ENCODE peak calls at places on chromosomes 5 and 9, in four cellular contexts. K is HepG2, E is K562, I is GM12878. W is an unnamed sample.

GRCh38 chr9:127848756-127849504 is 5.5 kb downstream of the ENG start:
- DNase-seq in K (peak), E (no peak), I (no peak), W (no peak)

GRCh38 chr9:120985759-120986353 is 59.3 kb upstream of the TRAF1 start:
- DNase-seq in E (peak), I (no peak), K (peak), W (peak)

GRCh38 chr5:174309131-174309845 is 263.8 kb downstream of the NSG2 start:
- DNase-seq in E (no peak), I (no peak), K (no peak), W (no peak)

GRCh38 chr5:15993334-15993733 is 186.3 kb downstream of the MARCHF11 start:
- DNase-seq in I (no peak), E (no peak), K (no peak), W (no peak)

GRCh38 chr9:121902483-121903135 is 190.5 kb downstream of the TTLL11 start:
- DNase-seq in K (no peak), I (peak), E (no peak), W (no peak)

GRCh38 chr5:141822134-141822533 is 56.1 kb downstream of the PCDH1 start:
- DNase-seq in E (no peak), K (no peak), I (no peak), W (no peak)

GRCh38 chr5:35198096-35198495 is 32.2 kb downstream of the PRLR start:
- DNase-seq in E (no peak), K (peak), I (no peak), W (no peak)

GRCh38 chr9:6598249-6598725 is 47.2 kb downstream of the GLDC start:
- DNase-seq in E (no peak), I (peak), K (no peak), W (no peak)

GRCh38 chr5:136129445-136129844 is 3.2 kb upstream of the SMAD5 start:
- DNase-seq in K (no peak), I (no peak), E (no peak), W (no peak)

GRCh38 chr5:140145818-140146522 is 20.2 kb downstream of the IGIP start:
- DNase-seq in K (peak), I (no peak), E (peak), W (no peak)

GRCh38 chr5:149324639-149325038 is 20.7 kb upstream of the GRPEL2 start:
- DNase-seq in K (no peak), E (no peak), I (no peak), W (no peak)

GRCh38 chr5:177372534-177372896 is 11.7 kb upstream of the SLC34A1 start:
- DNase-seq in K (no peak), E (no peak), I (no peak), W (no peak)

DNA sequence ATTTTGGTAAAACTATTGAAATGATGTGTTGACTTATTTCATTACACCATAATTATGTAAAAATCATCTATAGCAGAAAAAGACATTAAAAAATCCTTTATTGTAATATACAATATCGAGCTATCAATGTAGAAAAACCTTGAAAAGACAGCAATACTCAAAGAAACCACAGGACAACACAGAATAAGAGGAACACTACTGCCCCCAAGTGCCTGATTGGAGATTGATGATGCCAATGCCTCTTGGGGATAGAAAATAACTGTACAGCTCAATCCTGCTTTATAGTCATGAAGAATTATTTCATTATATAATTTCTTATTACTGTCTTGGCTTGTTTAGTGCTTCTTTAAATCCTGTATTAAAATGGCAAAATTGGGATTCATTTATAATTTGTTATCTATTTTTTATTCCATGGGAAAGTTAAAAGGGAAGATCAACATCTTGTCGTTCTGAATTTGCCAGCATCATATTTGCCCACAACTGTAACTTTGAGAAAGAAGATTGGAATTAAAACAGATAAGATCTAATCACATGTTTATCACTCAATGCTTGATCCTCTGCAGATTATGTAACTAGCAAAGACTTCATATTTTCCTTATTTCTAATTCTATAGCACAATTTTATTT is 337.5 kb downstream of the CDH9 start:
- DNase-seq in E (peak), K (peak), I (no peak), W (peak)
- TF ChIP-seq FOXM1 in E (no peak), K (no peak), I (no peak), W (no peak)

DNA sequence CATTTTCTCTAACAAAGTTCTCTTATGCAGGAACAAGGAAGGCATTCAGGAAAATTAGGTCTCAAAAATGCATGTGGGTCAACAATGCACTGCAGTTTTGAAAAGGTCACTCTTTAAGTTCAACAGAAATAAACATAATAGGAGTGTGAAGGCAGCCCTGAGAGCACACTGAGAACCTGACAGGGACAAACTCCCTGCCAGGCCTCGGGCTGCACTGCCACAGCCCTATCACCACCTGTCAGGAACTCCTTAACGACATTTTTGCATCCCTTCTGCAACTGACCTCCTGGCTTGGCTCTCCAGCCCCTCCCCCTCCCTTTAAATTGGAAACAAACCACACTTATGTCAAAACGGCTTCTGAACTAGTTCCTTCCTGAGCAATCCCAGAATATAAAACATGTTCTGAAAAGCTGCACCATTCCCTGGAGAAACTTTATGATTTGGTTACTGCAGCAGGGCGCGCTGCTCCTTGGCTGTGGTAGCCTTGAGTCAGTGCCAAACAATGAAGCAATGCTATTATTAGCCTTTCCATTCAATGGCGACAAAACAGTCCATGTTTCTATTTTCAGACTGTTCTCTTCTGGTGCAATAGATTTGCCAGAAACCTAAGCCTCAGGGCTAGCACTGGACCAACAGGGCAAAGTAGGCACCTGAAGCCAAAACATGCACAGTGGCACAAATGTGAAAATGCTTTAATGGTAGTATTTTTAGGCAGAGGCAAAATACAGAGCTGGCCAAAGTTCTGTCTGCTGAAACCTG is 160.1 kb upstream of the ZNF608 start:
- DNase-seq in I (no peak), K (peak), E (no peak), W (no peak)
- TF ChIP-seq FOXM1 in I (no peak), K (no peak), E (no peak), W (no peak)

GRCh38 chr5:134449167-134449566 is 37.5 kb upstream of the CDKN2AIPNL start:
- DNase-seq in E (no peak), K (no peak), I (no peak), W (no peak)

GRCh38 chr5:134445841-134446818 is 34.4 kb upstream of the CDKN2AIPNL start:
- DNase-seq in I (no peak), E (no peak), K (no peak), W (no peak)

GRCh38 chr5:134447815-134448520 is 36.3 kb upstream of the CDKN2AIPNL start:
- DNase-seq in E (no peak), K (no peak), I (no peak), W (no peak)

GRCh38 chr5:134444941-134445471 is 33.3 kb upstream of the CDKN2AIPNL start:
- DNase-seq in E (no peak), K (no peak), I (no peak), W (no peak)

DNA sequence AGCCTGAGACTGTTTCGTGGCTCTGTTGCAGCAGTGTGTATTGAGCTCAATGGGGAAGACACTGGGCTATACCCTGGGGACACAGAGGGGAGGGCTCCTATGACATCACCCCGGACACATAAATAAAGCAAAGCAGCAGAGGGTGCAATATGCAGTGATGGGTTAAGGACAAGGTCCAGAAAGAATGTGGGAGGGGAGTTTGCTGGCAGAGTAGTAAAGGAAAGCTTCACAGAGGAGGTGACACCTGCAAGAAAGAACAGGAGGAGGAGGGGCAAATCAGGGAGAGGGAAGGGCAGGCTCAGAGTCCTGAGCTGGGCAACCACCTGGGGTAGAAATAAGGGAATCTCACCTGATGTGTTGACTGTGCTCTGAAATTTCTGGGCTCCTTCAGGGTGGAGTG is 35.3 kb upstream of the CDKN2AIPNL start:
- DNase-seq in I (no peak), E (no peak), K (no peak), W (no peak)
- TF ChIP-seq FOXM1 in I (no peak), E (no peak), K (no peak), W (no peak)

GRCh38 chr5:43227655-43228054 is 35.6 kb downstream of the NIM1K start:
- DNase-seq in I (no peak), K (peak), E (peak), W (no peak)
- TF ChIP-seq FOXM1 in I (no peak), K (no peak), E (no peak), W (no peak)

GRCh38 chr9:4491621-4491975 is 1.3 kb downstream of the SLC1A1 start:
- DNase-seq in E (no peak), I (no peak), K (no peak), W (no peak)

GRCh38 chr9:4490705-4491620 is 695 bp downstream of the SLC1A1 start:
- DNase-seq in E (no peak), K (no peak), I (no peak), W (no peak)

GRCh38 chr9:4486176-4486575 is 4.1 kb upstream of the SLC1A1 start:
- DNase-seq in I (no peak), E (no peak), K (no peak), W (no peak)

GRCh38 chr9:4489562-4489918 is 728 bp upstream of the SLC1A1 start:
- DNase-seq in K (no peak), I (no peak), E (no peak), W (peak)

GRCh38 chr9:4489919-4490704 is at the start of gene SLC1A1:
- DNase-seq in I (peak), E (no peak), K (no peak), W (peak)
- TF ChIP-seq FOXM1 in I (no peak), E (no peak), K (no peak), W (no peak)

W was measured in HEK293T.